ENCODE peak calls at places on chromosomes 3 and 15, in eight cellular contexts. D is endothelial cell; M is NCI-H2081; H is AG04449; L is mesothelial cell of epicardium; B is nucleus accumbens; G is activated naive CD8-positive, alpha-beta T cell treated with anti-CD3 and anti-CD28 coated beads, Interleukin-2, amount 50 U/mL, for 24 hours; E is T-helper 2 cell. Z is an unnamed sample.
A peak's percentile ranks its signal among the peaks of the same experiment; 100 is the strongest.

GRCh38 chr3:184333700-184334099 is 3.7 kb upstream of the FAM131A start:
- DNase-seq in E (no peak), L (no peak), H (no peak), D (no peak), B (no peak), M (no peak), G (no peak), Z (no peak)

GRCh38 chr3:147614210-147614609 is 205.0 kb downstream of the ZIC1 start:
- DNase-seq in H (no peak), L (no peak), M (no peak), B (no peak), E (no peak), D (no peak), G (no peak), Z (no peak)

GRCh38 chr3:43776101-43776500 is 85.4 kb downstream of the ABHD5 start:
- DNase-seq in M (no peak), B (no peak), L (no peak), D (no peak), E (no peak), G (no peak), H (no peak), Z (no peak)

GRCh38 chr3:156184156-156184555 is 63.8 kb downstream of the KCNAB1 start:
- DNase-seq in M (no peak), H (no peak), L (no peak), B (no peak), G (no peak), E (no peak), D (no peak), Z (no peak)

GRCh38 chr15:70508561-70509281 is 254.6 kb downstream of the UACA start:
- DNase-seq in G (peak; percentile 69), L (no peak), B (no peak), D (no peak), H (no peak), E (no peak), M (no peak), Z (no peak)

GRCh38 chr3:129616713-129617112 is 10.2 kb upstream of the PLXND1 start:
- DNase-seq in H (no peak), D (no peak), L (no peak), E (no peak), G (no peak), M (no peak), B (no peak), Z (no peak)

GRCh38 chr3:23859012-23859743 is 53.4 kb downstream of the UBE2E1 start:
- DNase-seq in D (no peak), M (no peak), L (no peak), H (no peak), B (no peak), G (no peak), E (no peak), Z (no peak)

GRCh38 chr3:71579934-71580318 is 3.6 kb downstream of the FOXP1 start:
- DNase-seq in D (no peak), G (no peak), E (no peak), L (no peak), M (peak; percentile 45), B (no peak), H (no peak), Z (no peak)

GRCh38 chr15:47477253-47477652 is 240.1 kb upstream of the SEMA6D start:
- DNase-seq in L (no peak), B (no peak), D (no peak), G (no peak), M (peak; percentile 33), H (no peak), E (no peak), Z (no peak)

GRCh38 chr3:101193957-101194356 is 126.4 kb downstream of the IMPG2 start:
- DNase-seq in H (no peak), E (no peak), L (no peak), M (no peak), D (no peak), B (no peak), G (no peak), Z (no peak)

GRCh38 chr15:93331545-93332117 is 242.6 kb upstream of the RGMA start:
- DNase-seq in H (no peak), G (no peak), B (no peak), M (peak; percentile 36), E (no peak), L (no peak), D (peak; percentile 21), Z (no peak)

GRCh38 chr3:49415931-49416601 is 3.8 kb downstream of the TCTA start:
- DNase-seq in L (no peak), H (no peak), M (no peak), E (peak; percentile 40), G (peak; percentile 71), D (no peak), B (no peak), Z (peak; percentile 47)

GRCh38 chr3:41158947-41159346 is 40.4 kb upstream of the CTNNB1 start:
- DNase-seq in D (no peak), M (no peak), E (no peak), G (no peak), H (no peak), L (no peak), B (no peak), Z (no peak)